ENCODE peak calls at places on chromosome 10, in ten cellular contexts. I is H9; J is PC-3; K is SK-N-SH; X is CD4-positive, alpha-beta T cell; U is BE2C; F is cardiac muscle cell; T is heart right ventricle; D is CD8-positive, alpha-beta T cell; O is CD8-positive, alpha-beta memory T cell. L is an unnamed sample. For H3K9me3, the result is how much of the 10 kb centered on the place peaks cover.

GRCh38 chr10:15805395-15806058 is 54.8 kb downstream of the MINDY3 start:
- DNase-seq in I (no peak), U (no peak), T (no peak), F (no peak), X (no peak), J (no peak), D (no peak), K (no peak), O (no peak), L (no peak)

GRCh38 chr10:49235392-49235791 is 47.2 kb upstream of the TMEM273 start:
- DNase-seq in J (no peak), I (no peak), X (no peak), F (no peak), U (no peak), K (no peak), D (no peak), O (no peak), T (no peak), L (no peak)

GRCh38 chr10:56466005-56466404 is 104.9 kb upstream of the ZWINT start:
- DNase-seq in X (no peak), K (no peak), F (no peak), T (no peak), D (no peak), O (no peak), J (no peak), U (no peak), I (no peak), L (no peak)

GRCh38 chr10:70404036-70404905 is at the start of gene EIF4EBP2:
- DNase-seq in J (peak), I (peak), K (peak), F (peak), D (peak), T (peak), U (peak), O (peak), X (peak), L (peak)

GRCh38 chr10:4240641-4241197 is 455.7 kb upstream of the KLF6 start:
- DNase-seq in U (no peak), X (no peak), I (no peak), D (no peak), T (no peak), J (no peak), F (peak), K (no peak), O (no peak), L (no peak)

GRCh38 chr10:48273741-48274140 is 755 bp downstream of the FRMPD2 start:
- DNase-seq in K (no peak), X (no peak), J (peak), F (no peak), I (no peak), D (no peak), U (no peak), T (no peak), O (no peak), L (no peak)

GRCh38 chr10:18060217-18060616 is 80.0 kb upstream of the CACNB2 start:
- DNase-seq in J (no peak), F (peak), O (no peak), K (peak), X (no peak), I (no peak), U (no peak), D (no peak), T (peak), L (no peak)

GRCh38 chr10:51667992-51668689 is 31.3 kb downstream of the CSTF2T start:
- DNase-seq in J (peak), K (peak), O (no peak), T (no peak), D (no peak), I (no peak), U (no peak), X (no peak), F (peak), L (no peak)

GRCh38 chr10:17805921-17806577 is 3.1 kb upstream of the MRC1 start:
- DNase-seq in I (no peak), X (no peak), J (peak), O (no peak), K (no peak), U (no peak), F (no peak), D (no peak), T (no peak), L (no peak)

GRCh38 chr10:478471-479245 is 210.8 kb downstream of the DIP2C start:
- DNase-seq in F (no peak), T (no peak), K (no peak), D (peak), O (no peak), I (peak), U (no peak), J (no peak), X (no peak), L (no peak)

GRCh38 chr10:13708256-13708990 is 121.7 kb downstream of the PRPF18 start:
- DNase-seq in F (no peak), X (no peak), O (no peak), T (no peak), K (peak), D (no peak), J (peak), I (no peak), U (no peak), L (no peak)

GRCh38 chr10:34504534-34504933 is 310.6 kb downstream of the PARD3 start:
- DNase-seq in F (peak), U (no peak), K (no peak), X (no peak), I (no peak), J (peak), T (no peak), O (no peak), D (no peak), L (no peak)

GRCh38 chr10:79487296-79488194 is 24.8 kb upstream of the EIF5AL1 start:
- DNase-seq in T (peak), I (peak), D (no peak), F (peak), K (peak), X (no peak), U (peak), O (peak), J (peak), L (no peak)

GRCh38 chr10:31574566-31574965 is 255.6 kb downstream of the ZEB1 start:
- DNase-seq in U (no peak), X (no peak), D (no peak), J (no peak), K (no peak), T (no peak), O (no peak), F (no peak), I (no peak), L (no peak)

GRCh38 chr10:14468726-14469125 is 138.0 kb upstream of the FRMD4A start:
- DNase-seq in K (no peak), T (no peak), D (no peak), I (no peak), X (no peak), F (no peak), O (no peak), J (no peak), U (no peak), L (no peak)

GRCh38 chr10:70324341-70324861 is 40.6 kb upstream of the NPFFR1 start:
- DNase-seq in T (no peak), I (peak), U (no peak), J (no peak), D (peak), O (peak), X (no peak), K (no peak), F (no peak), L (no peak)

GRCh38 chr10:79025113-79025832 is 43.5 kb upstream of the ZMIZ1 start:
- DNase-seq in F (no peak), K (peak), X (no peak), T (no peak), I (no peak), D (peak), J (no peak), O (peak), U (peak), L (no peak)

GRCh38 chr10:49435225-49435624 is 39.3 kb upstream of the DRGX start:
- DNase-seq in I (no peak), F (no peak), K (no peak), O (no peak), J (no peak), D (no peak), X (no peak), U (no peak), T (no peak), L (no peak)

GRCh38 chr10:13613519-13613918 is 26.8 kb downstream of the PRPF18 start:
- DNase-seq in J (peak), I (no peak), U (no peak), K (peak), T (no peak), X (no peak), F (peak), D (no peak), O (no peak), L (no peak)

DNA sequence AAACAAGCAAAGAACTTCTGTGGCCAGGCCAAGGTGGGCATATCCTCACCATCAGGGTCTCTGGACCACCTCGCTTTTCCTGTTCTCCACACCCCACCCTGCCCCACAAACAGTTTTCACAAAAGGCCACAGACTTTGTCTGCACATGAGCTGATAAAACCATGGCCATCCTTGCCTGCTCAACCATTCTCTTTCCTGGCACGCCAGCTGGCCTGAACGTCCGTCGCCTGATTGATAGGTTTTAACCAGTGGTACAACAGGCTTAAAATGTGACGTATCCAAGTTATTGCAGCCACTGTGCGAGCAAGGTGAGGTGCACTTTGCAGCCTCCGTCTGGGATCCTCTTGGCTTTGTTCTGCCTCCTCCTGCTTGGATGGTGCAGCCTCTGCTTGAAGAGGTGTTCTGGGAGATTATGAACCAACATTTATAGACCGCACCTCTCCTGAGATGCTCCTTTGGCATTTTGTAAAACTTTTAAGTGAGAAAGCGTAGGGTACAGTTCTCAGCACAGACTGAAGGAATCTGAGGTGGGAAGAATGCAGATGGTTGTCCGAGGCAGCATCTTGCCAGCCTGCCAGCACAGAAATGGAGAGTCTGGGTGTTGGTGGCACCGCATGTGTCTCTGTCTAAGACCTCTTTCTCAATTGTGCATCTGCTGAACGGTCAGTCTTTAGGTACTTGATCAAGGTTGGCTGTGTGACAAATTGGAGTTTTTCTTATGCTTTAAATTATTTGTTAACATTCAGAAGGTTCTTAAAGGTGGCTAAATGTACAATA is 288.3 kb downstream of the CELF2 start:
- DNase-seq in D (peak), O (no peak), I (no peak), T (no peak), K (no peak), X (no peak), F (no peak), J (no peak), U (no peak), L (no peak)
- H3K9me3 ChIP-seq in D (under half), O (under half), I (under half), T (under half), K (under half), X (under half), F (under half), J (under half), U (under half), L (under half)

GRCh38 chr10:108034808-108035207 is 870.3 kb upstream of the SORCS1 start:
- DNase-seq in K (no peak), J (no peak), F (no peak), D (no peak), U (no peak), X (no peak), I (no peak), O (no peak), T (no peak), L (no peak)

GRCh38 chr10:108036298-108036697 is 871.8 kb upstream of the SORCS1 start:
- DNase-seq in K (no peak), I (no peak), X (no peak), O (no peak), T (no peak), D (no peak), U (no peak), F (no peak), J (no peak), L (no peak)

GRCh38 chr10:108037061-108037460 is 872.6 kb upstream of the SORCS1 start:
- DNase-seq in O (no peak), I (no peak), J (no peak), U (no peak), T (no peak), F (no peak), D (no peak), K (no peak), X (no peak), L (no peak)

GRCh38 chr10:108031505-108031904 is 867.0 kb upstream of the SORCS1 start:
- DNase-seq in F (no peak), T (no peak), U (no peak), J (no peak), O (no peak), K (no peak), I (no peak), D (no peak), X (no peak), L (no peak)
- H3K9me3 ChIP-seq in F (under half), T (under half), U (under half), J (under half), O (under half), K (under half), I (under half), D (under half), X (under half), L (under half)

DNA sequence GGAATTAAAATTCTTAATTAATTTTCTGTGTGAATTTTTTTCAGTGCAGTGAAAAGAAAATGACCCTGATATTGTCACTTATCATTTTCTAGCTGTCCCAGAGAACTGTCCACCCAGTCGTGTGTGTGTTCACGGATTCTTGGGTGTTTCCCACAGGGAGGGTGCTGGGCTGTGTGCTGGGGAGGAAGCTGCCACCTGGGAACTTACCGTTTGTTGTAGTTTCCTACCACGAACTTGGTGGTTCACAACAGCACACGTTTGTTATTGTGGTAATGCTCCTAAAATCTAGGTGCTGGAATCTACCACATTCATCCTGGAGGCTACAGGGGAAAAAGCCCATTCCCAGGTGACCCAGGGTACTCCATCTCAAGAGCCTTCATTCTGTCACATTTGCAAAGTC is 276.1 kb downstream of the GLRX3 start:
- DNase-seq in O (no peak), U (no peak), X (no peak), I (no peak), J (no peak), F (no peak), D (no peak), K (no peak), T (no peak), L (no peak)
- H3K9me3 ChIP-seq in O (under half), U (under half), X (under half), I (under half), J (under half), F (under half), D (under half), K (under half), T (under half), L (under half)

GRCh38 chr10:133600657-133601056 is 25.9 kb downstream of the FRG2B start:
- DNase-seq in U (no peak), F (no peak), D (no peak), O (no peak), X (no peak), K (no peak), I (no peak), T (no peak), J (no peak), L (no peak)
- H3K9me3 ChIP-seq in U (under half), F (under half), D (under half), O (under half), X (under half), K (under half), I (half or more), T (under half), J (under half), L (under half)

GRCh38 chr10:1595242-1595600 is 142.1 kb downstream of the ADARB2 start:
- DNase-seq in X (no peak), O (no peak), D (no peak), I (peak), F (no peak), J (no peak), K (no peak), T (no peak), U (no peak), L (no peak)
- H3K9me3 ChIP-seq in X (under half), O (under half), D (under half), I (under half), F (under half), J (under half), K (under half), T (under half), U (under half), L (under half)

DNA sequence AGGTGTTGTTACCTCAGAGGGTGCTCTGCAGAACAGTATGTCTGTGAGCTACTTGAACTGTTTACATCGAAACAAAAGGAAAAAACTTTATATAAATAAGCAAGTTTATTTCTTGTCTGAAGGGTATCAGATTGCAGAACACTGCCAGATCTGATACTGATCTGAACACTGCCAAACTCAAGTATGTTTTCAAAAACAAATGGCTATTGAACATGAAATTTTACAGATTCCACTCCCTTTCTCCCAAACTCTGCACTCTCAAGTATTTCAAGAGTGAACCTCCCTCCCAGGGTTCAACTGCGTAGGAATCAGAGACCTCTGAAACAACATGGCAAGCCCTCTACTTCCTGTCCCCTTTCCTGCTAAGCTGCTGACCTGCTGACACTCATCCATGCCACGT is 216.6 kb downstream of the ZNF33B start:
- DNase-seq in F (no peak), U (no peak), T (no peak), J (no peak), I (no peak), D (no peak), K (no peak), O (no peak), X (no peak), L (no peak)
- H3K9me3 ChIP-seq in F (under half), U (under half), T (under half), J (under half), I (half or more), D (under half), K (under half), O (under half), X (under half), L (under half)

GRCh38 chr10:133412381-133412711 is 12.1 kb downstream of the SPRN start:
- DNase-seq in D (no peak), O (no peak), I (no peak), J (no peak), K (no peak), T (no peak), U (no peak), F (no peak), X (no peak), L (no peak)
- H3K9me3 ChIP-seq in D (under half), O (under half), I (under half), J (under half), K (under half), T (under half), U (under half), F (under half), X (under half), L (under half)

GRCh38 chr10:19767876-19768275 is 48.4 kb upstream of the PLXDC2 start:
- DNase-seq in I (peak), O (no peak), D (no peak), F (no peak), U (peak), X (no peak), J (no peak), K (peak), T (no peak), L (no peak)
- H3K9me3 ChIP-seq in I (under half), O (under half), D (under half), F (under half), U (under half), X (under half), J (under half), K (under half), T (under half), L (under half)

GRCh38 chr10:130725474-130725970 is 586.0 kb downstream of the TCERG1L start:
- DNase-seq in K (no peak), F (no peak), J (no peak), T (no peak), U (no peak), X (no peak), D (no peak), I (no peak), O (no peak), L (no peak)
- H3K9me3 ChIP-seq in K (under half), F (under half), J (under half), T (under half), U (under half), X (under half), D (under half), I (under half), O (under half), L (under half)

DNA sequence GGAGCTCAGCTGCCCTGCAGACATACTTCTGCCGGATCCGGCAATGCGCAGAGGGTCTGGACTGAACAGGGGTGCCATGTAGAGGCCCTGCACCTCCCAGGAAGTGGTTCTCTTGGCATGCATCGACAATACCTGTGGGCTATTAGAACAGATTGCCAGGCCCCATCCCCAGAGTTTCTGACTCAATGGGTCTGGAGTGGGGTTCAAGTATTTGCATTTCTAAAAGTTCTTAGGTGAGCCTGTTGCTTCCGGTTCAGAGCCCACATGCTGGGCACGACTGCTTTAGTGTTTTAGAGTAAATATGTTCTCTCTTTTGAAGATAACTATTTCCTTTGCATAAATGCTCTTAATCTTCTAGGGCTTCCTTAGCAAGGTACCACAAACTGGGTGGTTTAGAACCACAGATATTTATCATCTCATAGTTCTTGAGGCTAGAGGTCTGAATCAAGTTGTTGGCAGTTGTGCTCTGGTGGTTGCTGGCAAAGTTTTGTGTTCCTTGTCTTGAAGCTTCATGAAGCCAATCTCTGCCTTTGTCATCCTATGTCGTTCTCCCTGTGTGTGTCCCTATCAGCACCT is 435.5 kb downstream of the TCERG1L start:
- DNase-seq in I (no peak), U (no peak), D (no peak), J (no peak), K (no peak), T (no peak), O (no peak), F (no peak), X (no peak), L (no peak)
- H3K9me3 ChIP-seq in I (under half), U (under half), D (under half), J (under half), K (under half), T (under half), O (under half), F (under half), X (under half), L (under half)

L was measured in T-helper 17 cell.